ENCODE peak calls at places on chromosome 10, in four cellular contexts. U is GM12878, R is K562, M is HepG2. I is an unnamed sample.
A peak's percentile ranks its signal among the peaks of the same experiment; 100 is the strongest.

GRCh38 chr10:60260321-60260720 is 129.4 kb downstream of the ANK3 start:
- DNase-seq in U (no peak), R (no peak), M (no peak), I (no peak)

GRCh38 chr10:5723692-5724091 is 39.1 kb downstream of the TASOR2 start:
- DNase-seq in U (no peak), R (no peak), M (no peak), I (no peak)

GRCh38 chr10:45382591-45382990 is 8.6 kb downstream of the ALOX5 start:
- DNase-seq in U (no peak), R (peak; percentile 7), M (no peak), I (no peak)

GRCh38 chr10:112716924-112717348 is 233.1 kb upstream of the TCF7L2 start:
- DNase-seq in U (no peak), R (no peak), M (peak; percentile 96), I (no peak)

GRCh38 chr10:132632851-132633684 is 95.5 kb downstream of the INPP5A start:
- DNase-seq in U (no peak), R (no peak), M (no peak), I (no peak)

GRCh38 chr10:18104223-18104872 is 35.9 kb upstream of the CACNB2 start:
- DNase-seq in U (no peak), R (peak; percentile 25), M (peak; percentile 23), I (peak; percentile 42)

GRCh38 chr10:49667991-49668390 is 11.5 kb upstream of the C10orf53 start:
- DNase-seq in U (no peak), R (no peak), M (no peak), I (no peak)

GRCh38 chr10:124693396-124693795 is 50.8 kb downstream of the FAM53B start:
- DNase-seq in U (no peak), R (peak; percentile 42), M (no peak), I (peak; percentile 39)

GRCh38 chr10:103859161-103860141 is 4.1 kb upstream of the SH3PXD2A start:
- DNase-seq in U (peak; percentile 24), R (peak; percentile 22), M (peak; percentile 72), I (peak; percentile 67)

GRCh38 chr10:649445-649797 is 40.0 kb downstream of the DIP2C start:
- DNase-seq in U (no peak), R (no peak), M (peak; percentile 31), I (no peak)

GRCh38 chr10:131895116-131895515 is 5.7 kb upstream of the PPP2R2D start:
- DNase-seq in U (no peak), R (no peak), M (no peak), I (no peak)

GRCh38 chr10:100373298-100374136 is 26.5 kb downstream of the SCD start:
- DNase-seq in U (peak; percentile 85), R (peak; percentile 93), M (peak; percentile 99), I (peak; percentile 95)

GRCh38 chr10:100370561-100370975 is 23.5 kb downstream of the SCD start:
- DNase-seq in U (no peak), R (no peak), M (peak; percentile 66), I (no peak)

GRCh38 chr10:100372415-100373297 is 25.6 kb downstream of the SCD start:
- DNase-seq in U (no peak), R (no peak), M (no peak), I (no peak)

GRCh38 chr10:100368721-100369120 is 21.7 kb downstream of the SCD start:
- DNase-seq in U (no peak), R (no peak), M (no peak), I (no peak)

DNA sequence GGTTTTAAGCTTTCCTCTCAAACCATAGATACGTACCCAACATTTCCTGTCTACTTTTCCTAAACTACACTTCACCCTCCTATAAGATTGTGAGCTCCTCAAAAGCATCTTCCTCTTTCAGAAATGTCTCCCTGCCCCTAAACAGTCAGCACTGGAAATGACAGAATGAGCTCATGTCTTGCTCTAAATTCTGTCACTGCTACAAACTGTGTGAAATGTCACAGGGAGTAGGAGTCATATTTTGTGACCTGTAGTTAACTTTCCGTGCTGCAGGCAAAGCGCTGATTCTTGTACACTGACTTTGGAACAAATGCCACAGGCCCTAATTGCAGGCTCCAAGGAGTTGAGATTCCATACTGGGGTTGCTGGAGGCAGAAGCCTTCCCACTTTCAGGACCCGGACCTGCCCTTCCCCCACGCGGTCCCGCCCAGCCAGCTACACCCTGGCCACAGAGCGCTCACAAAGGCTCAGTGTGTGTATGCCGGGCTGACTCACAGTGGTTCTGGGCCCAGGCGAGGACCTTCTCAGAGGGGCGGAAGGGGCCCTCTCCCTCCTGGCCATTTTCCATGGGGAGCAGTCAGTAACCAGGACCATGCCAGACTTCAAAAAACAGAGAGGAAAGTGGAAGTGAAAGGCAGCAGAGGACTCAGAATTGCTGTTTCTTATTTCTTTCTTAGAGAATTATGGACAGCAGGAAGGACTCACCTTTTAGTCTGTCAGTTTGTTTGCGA is 24.1 kb downstream of the SCD start:
- DNase-seq in U (peak; percentile 34), R (peak; percentile 60), M (peak; percentile 91), I (peak; percentile 53)
- TF ChIP-seq TARDBP in U (no peak), R (no peak), M (peak; percentile 57), I (no peak)

DNA sequence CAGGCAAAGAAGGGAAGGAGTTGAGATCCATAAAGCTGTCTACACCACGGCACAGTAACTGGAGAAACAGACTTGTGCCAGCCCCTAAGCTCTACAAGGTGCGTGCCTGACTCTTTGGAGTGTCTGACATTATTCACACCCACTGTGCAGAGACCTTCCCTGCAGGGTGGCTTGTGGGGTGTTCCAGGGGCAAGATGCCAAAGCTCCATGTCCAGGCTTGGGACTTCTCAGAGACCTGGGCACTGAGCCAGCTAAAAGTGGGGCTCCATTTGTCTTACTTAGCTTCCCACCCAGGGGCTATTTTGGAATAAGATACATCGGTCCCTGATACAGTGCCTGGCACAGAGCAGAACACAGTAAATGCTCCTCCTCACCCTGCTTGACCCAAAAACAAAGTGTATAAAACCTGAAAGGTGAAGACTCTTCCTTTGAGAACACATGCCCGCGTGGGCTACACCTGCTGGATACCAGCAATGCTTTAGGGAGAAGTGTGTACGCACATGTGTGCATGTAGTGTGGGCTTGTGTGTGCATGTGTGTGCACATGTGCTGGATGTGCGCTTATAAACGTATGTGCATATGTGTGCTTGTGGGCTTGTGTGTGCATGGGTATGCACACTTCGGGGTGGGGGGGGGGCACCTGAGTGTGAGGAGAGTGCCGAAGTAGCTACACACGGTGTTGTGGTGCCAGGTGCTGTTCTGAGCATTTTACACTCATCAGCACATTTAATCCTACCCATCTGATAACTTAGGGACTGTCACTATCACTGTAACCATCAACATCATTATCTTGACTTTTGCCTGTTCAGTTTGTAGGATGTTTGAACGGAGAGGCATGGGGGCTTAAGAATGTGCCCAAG is 143.0 kb downstream of the ARHGAP22 start:
- DNase-seq in U (no peak), R (no peak), M (no peak), I (no peak)
- TF ChIP-seq SP1 in U (no peak), R (no peak), M (no peak), I (no peak)

DNA sequence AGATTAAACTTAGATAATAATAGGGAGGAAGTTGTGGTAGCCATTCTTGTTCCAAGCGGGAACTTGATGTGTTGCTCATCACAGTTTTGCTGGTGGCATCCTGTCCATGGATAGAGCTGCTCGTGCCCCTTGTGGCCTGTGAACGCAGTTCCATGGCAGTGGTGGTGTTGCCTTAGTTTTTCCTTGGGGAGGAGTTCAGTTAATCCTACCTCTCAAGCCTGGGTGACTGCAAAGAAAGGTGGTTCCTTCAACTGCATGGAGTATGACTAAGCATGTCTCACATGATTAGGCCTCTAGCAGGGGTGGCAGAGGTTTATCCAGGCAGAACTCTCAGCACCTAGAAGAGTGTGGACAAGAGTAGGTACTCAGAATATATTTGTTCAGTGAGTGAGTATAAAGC is 99.7 kb downstream of the MAPK8 start:
- DNase-seq in U (no peak), R (peak; percentile 63), M (no peak), I (no peak)
- TF ChIP-seq TARDBP in U (no peak), R (no peak), M (no peak), I (no peak)

GRCh38 chr10:89389254-89389653 is 3.2 kb upstream of the IFIT1 start:
- DNase-seq in U (no peak), R (no peak), M (peak; percentile 35), I (no peak)
- TF ChIP-seq SP1 in U (no peak), R (no peak), M (no peak), I (no peak)

I was measured in HEK293T.